ENCODE peak calls at places on chromosomes 3 and 15, in five cellular contexts. A is A549, Y is WTC11, I is HCT116, Q is SK-N-SH. Z is an unnamed sample.

GRCh38 chr3:120094776-120095225 is 554 bp upstream of the GSK3B start:
- DNase-seq in Y (peak; percentile 99), I (no peak), A (peak; percentile 98), Q (peak; percentile 90), Z (peak; percentile 99)

GRCh38 chr3:136734382-136735070 is 17.7 kb downstream of the STAG1 start:
- DNase-seq in I (no peak), Y (no peak), A (no peak), Q (peak; percentile 24), Z (peak; percentile 21)

GRCh38 chr3:195895900-195896360 is 12.4 kb downstream of the TNK2 start:
- DNase-seq in Q (peak; percentile 80), A (peak; percentile 41), I (no peak), Y (peak; percentile 48), Z (peak; percentile 75)

GRCh38 chr3:131393056-131393455 is 11.5 kb downstream of the NUDT16 start:
- DNase-seq in Y (no peak), A (no peak), Q (no peak), I (no peak), Z (no peak)

GRCh38 chr3:180433172-180433571 is 168.8 kb upstream of the TTC14 start:
- DNase-seq in A (no peak), I (no peak), Y (no peak), Q (no peak), Z (no peak)

GRCh38 chr3:11185564-11186317 is 31.4 kb downstream of the HRH1 start:
- DNase-seq in Y (no peak), Q (no peak), I (peak; percentile 83), A (peak; percentile 58), Z (no peak)

GRCh38 chr3:59235221-59236012 is 185.6 kb upstream of the CFAP20DC start:
- DNase-seq in I (no peak), A (no peak), Q (no peak), Y (no peak), Z (no peak)

GRCh38 chr3:67461667-67462142 is 192.7 kb downstream of the SUCLG2 start:
- DNase-seq in A (no peak), I (no peak), Q (no peak), Y (no peak), Z (no peak)

GRCh38 chr15:73959012-73959581 is 32.8 kb downstream of the LOXL1 start:
- DNase-seq in Q (no peak), A (no peak), I (no peak), Y (no peak), Z (peak; percentile 62)

GRCh38 chr3:42742688-42743087 is 30.4 kb downstream of the CCDC13 start:
- DNase-seq in A (no peak), I (no peak), Y (no peak), Q (no peak), Z (no peak)

GRCh38 chr3:42741796-42742195 is 31.3 kb downstream of the CCDC13 start:
- DNase-seq in I (no peak), Y (no peak), Q (no peak), A (no peak), Z (no peak)

GRCh38 chr3:42743204-42743995 is 29.7 kb downstream of the CCDC13 start:
- DNase-seq in Y (no peak), Q (no peak), A (no peak), I (no peak), Z (no peak)

GRCh38 chr3:42739401-42740158 is 33.5 kb downstream of the CCDC13 start:
- DNase-seq in I (no peak), Y (no peak), A (no peak), Q (no peak), Z (no peak)

DNA sequence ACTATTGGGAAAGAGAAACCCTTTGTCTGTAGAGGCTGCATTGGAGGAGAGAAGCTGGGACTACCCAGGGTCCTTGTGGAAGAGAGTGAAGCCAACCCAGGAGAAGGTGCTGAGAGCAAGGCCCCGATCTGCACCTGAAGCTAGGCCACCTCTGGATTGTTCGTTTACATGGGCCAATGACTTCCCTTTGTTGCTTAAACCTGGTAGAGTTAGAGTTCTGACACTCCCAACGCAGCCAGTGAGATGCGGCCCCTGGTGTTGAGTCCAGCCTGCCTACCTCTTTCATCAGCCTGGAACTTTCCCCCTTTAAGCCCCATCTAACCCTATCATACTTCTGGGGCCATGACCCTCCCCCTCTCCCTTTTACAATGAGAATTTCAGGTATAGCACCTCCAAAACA is 30.8 kb downstream of the CCDC13 start:
- DNase-seq in Q (no peak), I (no peak), Y (no peak), A (no peak), Z (no peak)
- TF ChIP-seq MAX in Q (no peak), I (no peak), Y (no peak), A (no peak), Z (no peak)

DNA sequence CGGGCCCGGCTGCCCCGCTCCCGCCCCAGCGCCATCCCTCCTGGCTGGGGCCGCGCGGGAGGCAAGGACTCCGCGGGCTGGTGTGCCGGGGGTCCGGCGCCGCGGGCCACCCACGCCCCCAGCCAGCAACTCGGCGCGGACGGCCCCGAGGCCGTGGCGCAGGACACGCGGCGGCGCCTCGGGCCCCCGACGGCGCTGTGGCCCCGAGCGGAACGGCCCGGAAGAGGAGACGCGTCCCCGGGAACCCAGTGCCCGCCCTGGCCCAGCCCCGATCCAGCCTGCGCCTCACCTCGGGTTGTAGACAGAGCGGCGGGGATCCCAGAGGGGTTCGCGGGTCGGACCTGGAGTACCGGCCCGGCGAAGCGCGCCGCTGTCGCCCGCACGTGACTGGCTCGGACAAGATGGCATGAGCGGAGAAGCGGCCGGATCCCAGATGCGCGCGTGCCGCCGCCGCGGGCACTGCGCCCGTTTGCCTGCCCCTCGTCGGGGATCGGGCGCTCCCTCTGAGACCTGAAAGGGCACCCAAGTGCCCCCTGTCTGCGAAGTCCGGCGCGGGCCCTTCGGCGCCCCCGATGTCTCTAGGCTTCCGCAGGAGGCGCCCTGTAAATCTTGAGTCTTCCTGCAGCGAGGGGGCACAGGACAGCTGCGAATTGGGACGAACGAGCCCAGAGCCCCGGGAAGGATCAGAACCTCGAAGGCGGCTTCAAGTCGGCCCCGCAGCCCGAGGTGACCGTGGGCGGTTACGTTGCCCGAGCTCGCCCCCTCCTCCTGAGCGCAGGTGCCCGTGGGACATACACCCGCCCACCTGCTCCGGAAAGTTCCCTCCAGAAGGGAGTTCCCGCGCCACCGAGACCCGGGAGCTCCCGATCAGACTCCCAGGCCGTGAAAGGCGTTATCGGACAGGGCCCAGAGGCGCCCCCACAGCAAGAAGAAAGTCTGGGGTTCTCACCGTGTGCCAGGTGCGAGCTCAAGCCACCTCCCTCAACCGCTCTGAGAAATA is 598 bp upstream of the SFMBT1 start:
- DNase-seq in Q (peak; percentile 87), A (peak; percentile 61), I (no peak), Y (peak; percentile 82), Z (peak; percentile 51)
- TF ChIP-seq CTCF in Q (peak; percentile 53), A (peak; percentile 52), I (peak; percentile 34), Y (no peak), Z (peak; percentile 13)

GRCh38 chr3:65669163-65669875 is 369.4 kb downstream of the MAGI1 start:
- DNase-seq in I (no peak), Y (no peak), Q (no peak), A (no peak), Z (no peak)

GRCh38 chr3:65672071-65672470 is 366.6 kb downstream of the MAGI1 start:
- DNase-seq in A (no peak), I (no peak), Q (no peak), Y (no peak), Z (no peak)

GRCh38 chr3:65667963-65668362 is 370.8 kb downstream of the MAGI1 start:
- DNase-seq in Y (no peak), A (no peak), I (no peak), Q (no peak), Z (no peak)

GRCh38 chr3:65672876-65673815 is 365.6 kb downstream of the MAGI1 start:
- DNase-seq in A (peak; percentile 9), Q (peak; percentile 36), I (peak; percentile 43), Y (peak; percentile 74), Z (peak; percentile 52)

DNA sequence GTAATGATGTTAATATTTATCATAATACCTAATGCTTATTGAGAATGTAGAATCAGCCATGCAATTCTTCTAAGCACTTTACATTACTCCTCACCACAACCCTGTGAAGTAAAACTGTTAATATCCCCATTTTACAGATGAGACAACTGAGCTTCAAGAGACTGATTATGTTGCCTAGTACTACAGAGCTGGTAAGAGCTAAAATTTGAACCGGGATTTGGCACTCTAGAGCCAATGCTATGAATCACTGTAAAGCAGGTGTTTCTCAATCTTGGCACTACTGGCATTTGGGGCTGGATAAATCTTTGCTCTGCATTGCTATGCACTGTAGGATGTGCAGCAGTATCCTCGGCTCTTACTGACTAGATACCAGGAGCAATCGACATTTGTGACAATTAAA is 367.7 kb downstream of the MAGI1 start:
- DNase-seq in Q (no peak), I (no peak), A (no peak), Y (no peak), Z (no peak)
- TF ChIP-seq MAX in Q (no peak), I (no peak), A (no peak), Y (no peak), Z (no peak)

GRCh38 chr3:23702198-23702597 is 103.6 kb upstream of the UBE2E1 start:
- DNase-seq in I (no peak), A (no peak), Q (no peak), Y (no peak), Z (no peak)

GRCh38 chr3:23697416-23697815 is 108.3 kb upstream of the UBE2E1 start:
- DNase-seq in A (no peak), Q (no peak), Y (peak; percentile 64), I (no peak), Z (no peak)

GRCh38 chr3:23696842-23697241 is 108.9 kb upstream of the UBE2E1 start:
- DNase-seq in Q (no peak), A (no peak), Y (no peak), I (no peak), Z (no peak)

GRCh38 chr3:23701711-23702110 is 104.0 kb upstream of the UBE2E1 start:
- DNase-seq in I (no peak), Q (no peak), A (no peak), Y (no peak), Z (no peak)

DNA sequence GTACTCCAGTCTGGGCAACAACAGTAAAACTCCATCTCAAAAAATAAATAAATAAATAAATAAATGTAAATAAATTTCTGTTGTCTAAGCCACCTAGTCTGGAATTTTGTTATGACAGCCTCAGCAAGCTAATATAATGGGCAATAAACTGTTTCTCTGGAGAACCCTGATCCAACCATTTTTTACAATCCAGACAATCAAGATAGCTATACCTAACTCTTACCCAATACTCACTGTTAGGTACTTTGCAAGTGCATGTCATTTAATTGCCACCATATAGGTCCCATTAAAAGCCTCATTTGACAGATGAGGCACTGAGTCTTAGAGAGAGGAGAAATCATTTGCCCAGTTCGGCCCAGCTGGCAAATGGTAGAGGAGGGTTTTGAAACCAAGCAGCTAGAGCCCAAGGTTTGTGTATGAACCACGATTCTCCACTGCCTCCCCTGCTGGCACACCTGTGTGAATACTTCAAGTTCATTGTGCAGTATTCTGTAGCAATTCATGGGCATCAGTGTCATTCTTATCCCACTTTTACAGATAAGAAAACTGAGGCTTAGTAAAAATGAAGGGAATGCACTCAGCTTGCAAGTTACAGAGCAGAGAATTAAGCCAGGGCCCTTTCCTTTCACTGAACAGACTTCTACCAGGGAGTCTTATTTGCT is 107.0 kb upstream of the UBE2E1 start:
- DNase-seq in I (no peak), Y (no peak), Q (no peak), A (no peak), Z (no peak)
- TF ChIP-seq CTCF in I (peak; percentile 3), Y (no peak), Q (no peak), A (no peak), Z (no peak)

DNA sequence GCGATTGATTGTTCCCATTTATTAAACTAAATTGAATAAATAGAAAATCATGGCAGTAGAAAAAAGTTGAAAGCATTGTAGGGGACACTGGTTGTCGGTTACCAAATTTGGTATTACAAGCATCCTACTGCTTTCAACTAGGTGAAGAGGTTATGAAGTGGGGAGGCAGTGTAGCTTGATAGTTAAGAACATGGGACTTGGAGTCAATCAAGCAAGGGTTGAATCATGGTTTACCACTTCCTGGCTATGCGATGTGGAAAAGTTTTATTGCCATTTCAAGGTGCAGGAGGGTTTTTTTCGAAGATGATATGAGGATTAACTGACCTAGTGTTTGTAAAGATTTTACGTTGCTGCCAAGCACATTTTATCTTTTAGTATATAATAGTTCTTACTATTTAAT is 318.2 kb upstream of the KCNH8 start:
- DNase-seq in Q (no peak), I (no peak), A (no peak), Y (no peak), Z (peak; percentile 42)
- TF ChIP-seq MAX in Q (no peak), I (no peak), A (no peak), Y (no peak), Z (peak; percentile 10)

Z was measured in NB4.